ENCODE peak calls at places on chromosomes 7 and 10, in ten cellular contexts. J is NCI-H1417 treated with DMSO at 0.1 percent for 48 hours; T is neuronal stem cell; S is T-cell; O is activated T-cell treated with anti-CD3 and anti-CD28 coated beads, Interleukin-2, amount 50 U/mL, for 48 hours; D is cardiac septum; F is GM23248; V is mucosa of gallbladder; K is CD4-positive, alpha-beta T cell; H is activated CD8-positive, alpha-beta memory T cell treated with anti-CD3 and anti-CD28 coated beads for 24 hours. Z is an unnamed sample.

GRCh38 chr10:18060217-18060616 is 80.0 kb upstream of the CACNB2 start:
- DNase-seq in J (no peak), H (no peak), D (no peak), F (peak), S (no peak), O (no peak), T (no peak), K (no peak), V (peak), Z (no peak)

GRCh38 chr7:45943986-45944385 is 22.9 kb upstream of the IGFBP3 start:
- DNase-seq in K (no peak), T (no peak), O (no peak), J (no peak), D (no peak), V (no peak), F (no peak), H (no peak), S (no peak), Z (no peak)

GRCh38 chr10:49173201-49173772 is 14.9 kb downstream of the TMEM273 start:
- DNase-seq in H (peak), O (no peak), V (peak), J (no peak), T (no peak), F (no peak), S (no peak), D (no peak), K (no peak), Z (peak)

GRCh38 chr7:115997221-115997620 is 33.3 kb downstream of the TFEC start:
- DNase-seq in J (no peak), D (no peak), O (no peak), F (no peak), V (no peak), S (no peak), T (no peak), H (no peak), K (no peak), Z (no peak)

GRCh38 chr7:117993377-117994003 is 120.2 kb upstream of the CTTNBP2 start:
- DNase-seq in H (no peak), O (peak), S (no peak), V (no peak), D (no peak), F (peak), J (peak), T (peak), K (no peak), Z (peak)

GRCh38 chr10:34711500-34711899 is 103.6 kb downstream of the PARD3 start:
- DNase-seq in V (no peak), F (no peak), K (no peak), T (no peak), O (no peak), H (no peak), D (no peak), J (no peak), S (no peak), Z (no peak)

GRCh38 chr7:12583181-12583580 is 12.7 kb downstream of the SCIN start:
- DNase-seq in D (no peak), S (no peak), F (peak), H (no peak), K (no peak), J (no peak), V (no peak), O (no peak), T (no peak), Z (no peak)

GRCh38 chr7:50339990-50340500 is 35.5 kb downstream of the IKZF1 start:
- DNase-seq in V (no peak), O (peak), K (no peak), H (no peak), T (no peak), J (no peak), D (no peak), F (no peak), S (peak), Z (no peak)

GRCh38 chr7:135111379-135111778 is 36.5 kb upstream of the TMEM140 start:
- DNase-seq in F (peak), H (no peak), S (no peak), V (no peak), D (no peak), J (no peak), T (no peak), O (no peak), K (no peak), Z (no peak)

Z was measured in ecto neural progenitor cell.